ENCODE peak calls at places on chromosomes 1 and 21, in four cellular contexts. G is ovary; S is CD8-positive, alpha-beta memory T cell; M is IMR-90. V is an unnamed sample.
A peak's percentile ranks its signal among the peaks of the same experiment; 100 is the strongest.

GRCh38 chr1:154342836-154343472 is 17.6 kb downstream of the ATP8B2 start:
- DNase-seq in M (no peak), S (peak; percentile 80), G (no peak), V (no peak)

GRCh38 chr1:169043823-169044222 is 62.7 kb upstream of the ATP1B1 start:
- DNase-seq in G (no peak), M (no peak), S (no peak), V (no peak)

GRCh38 chr1:240455228-240455821 is 156.6 kb downstream of the GREM2 start:
- DNase-seq in S (no peak), M (peak; percentile 22), G (no peak), V (no peak)

GRCh38 chr1:53557830-53558784 is 98.9 kb downstream of the DMRTB1 start:
- DNase-seq in M (no peak), S (no peak), G (no peak), V (peak; percentile 2)

GRCh38 chr1:68904472-68904871 is 407.6 kb upstream of the DEPDC1 start:
- DNase-seq in G (no peak), M (no peak), S (no peak), V (no peak)

GRCh38 chr1:111334169-111334568 is 43.5 kb downstream of the CHIA start:
- DNase-seq in M (peak; percentile 49), S (peak; percentile 49), G (no peak), V (peak; percentile 34)

GRCh38 chr1:57591854-57592253 is 168.0 kb upstream of the DAB1 start:
- DNase-seq in G (no peak), M (no peak), S (no peak), V (peak; percentile 9)

GRCh38 chr1:18923721-18924610 is 21.6 kb upstream of the ALDH4A1 start:
- DNase-seq in M (peak; percentile 47), G (no peak), S (peak; percentile 29), V (no peak)

GRCh38 chr21:46551636-46552241 is 53.1 kb downstream of the S100B start:
- DNase-seq in M (no peak), S (peak; percentile 48), G (no peak), V (no peak)

GRCh38 chr21:31837613-31838390 is 35.0 kb upstream of the HUNK start:
- DNase-seq in G (no peak), M (no peak), S (no peak), V (no peak)

GRCh38 chr1:99004270-99005141 is at the start of gene PLPPR5:
- DNase-seq in G (peak; percentile 10), S (peak; percentile 9), M (peak; percentile 19), V (peak; percentile 65)

GRCh38 chr1:44808938-44809917 is 905 bp downstream of the BTBD19 start:
- DNase-seq in M (peak; percentile 82), G (peak; percentile 69), S (peak; percentile 89), V (no peak)

GRCh38 chr1:8443558-8444194 is 125.8 kb downstream of the SLC45A1 start:
- DNase-seq in S (no peak), G (no peak), M (no peak), V (no peak)

GRCh38 chr21:42392731-42393442 is 3.0 kb downstream of the TMPRSS3 start:
- DNase-seq in S (no peak), G (no peak), M (no peak), V (no peak)

GRCh38 chr1:150537732-150538684 is 11.2 kb upstream of the ADAMTSL4 start:
- DNase-seq in G (no peak), S (no peak), M (peak; percentile 87), V (no peak)

GRCh38 chr1:27372022-27372807 is 2.4 kb downstream of the FCN3 start:
- DNase-seq in G (no peak), M (no peak), S (no peak), V (no peak)

GRCh38 chr1:14561014-14561693 is 37.3 kb upstream of the KAZN start:
- DNase-seq in S (no peak), G (no peak), M (peak; percentile 12), V (no peak)

GRCh38 chr1:33322870-33323585 is 2.1 kb upstream of the A3GALT2 start:
- DNase-seq in G (no peak), S (no peak), M (no peak), V (no peak)

GRCh38 chr1:110545492-110545891 is 26.5 kb upstream of the KCNA10 start:
- DNase-seq in S (no peak), G (no peak), M (no peak), V (no peak)

GRCh38 chr21:39221282-39221996 is 38.2 kb upstream of the PSMG1 start:
- DNase-seq in S (no peak), M (no peak), G (no peak), V (no peak)

GRCh38 chr21:42026072-42026415 is 15.9 kb upstream of the ZBTB21 start:
- DNase-seq in M (peak; percentile 44), S (no peak), G (peak; percentile 23), V (no peak)

GRCh38 chr1:193321242-193321842 is 134.9 kb upstream of the B3GALT2 start:
- DNase-seq in G (no peak), S (no peak), M (no peak), V (no peak)

GRCh38 chr1:54114955-54115354 is 37.8 kb downstream of the CDCP2 start:
- DNase-seq in M (no peak), S (no peak), G (no peak), V (peak; percentile 44)

GRCh38 chr1:66998972-66999371 is 55.0 kb downstream of the SLC35D1 start:
- DNase-seq in S (no peak), G (no peak), M (peak; percentile 38), V (no peak)

GRCh38 chr1:53893999-53894636 is at the start of gene DIO1:
- DNase-seq in M (no peak), G (no peak), S (no peak), V (no peak)

GRCh38 chr1:16162163-16162822 is 6.4 kb upstream of the EPHA2 start:
- DNase-seq in S (peak; percentile 71), G (no peak), M (no peak), V (no peak)

GRCh38 chr21:36966846-36967657 is 583 bp upstream of the HLCS start:
- DNase-seq in M (no peak), S (no peak), G (no peak), V (peak; percentile 61)

GRCh38 chr1:229370601-229371021 is 27.8 kb upstream of the CCSAP start:
- DNase-seq in S (no peak), M (no peak), G (no peak), V (no peak)

GRCh38 chr1:116794804-116795481 is 40.7 kb downstream of the CD2 start:
- DNase-seq in G (no peak), M (no peak), S (no peak), V (no peak)

GRCh38 chr1:226534098-226534497 is 14.5 kb upstream of the STUM start:
- DNase-seq in S (no peak), G (no peak), M (no peak), V (no peak)

GRCh38 chr1:66617362-66617761 is 83.4 kb downstream of the SGIP1 start:
- DNase-seq in G (no peak), M (no peak), S (no peak), V (no peak)

GRCh38 chr1:43272161-43272560 is 2.4 kb downstream of the TMEM125 start:
- DNase-seq in M (no peak), G (no peak), S (no peak), V (no peak)
- H3K9me3 ChIP-seq in M (no peaks in the 10 kb centered on the region), G (no peaks in the 10 kb centered on the region), S (no peaks in the 10 kb centered on the region), V (no peaks in the 10 kb centered on the region)

DNA sequence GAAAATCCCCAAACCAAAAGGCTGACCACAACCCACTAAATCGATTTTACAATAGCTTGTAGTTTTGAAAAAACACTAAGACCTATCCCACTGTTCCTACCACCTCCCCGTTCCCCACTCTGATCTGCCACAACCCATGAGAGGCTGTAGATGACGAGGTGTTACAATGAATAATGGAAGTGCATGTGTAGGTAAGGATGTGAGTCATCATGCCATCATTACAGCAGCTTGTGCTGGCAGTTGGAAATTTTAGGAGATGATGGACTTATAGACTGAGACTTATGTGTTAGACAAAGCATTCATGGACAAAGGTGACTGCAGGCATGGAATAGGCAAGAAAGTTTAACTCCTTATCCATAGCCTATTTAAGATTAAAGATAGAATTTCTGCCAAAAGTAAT is 184.7 kb upstream of the CACYBP start:
- DNase-seq in G (no peak), S (no peak), M (peak; percentile 74), V (no peak)
- H3K27ac ChIP-seq in G (no peak overlapping the region), S (no peak overlapping the region), M (no peak overlapping the region), V (no peak overlapping the region)

DNA sequence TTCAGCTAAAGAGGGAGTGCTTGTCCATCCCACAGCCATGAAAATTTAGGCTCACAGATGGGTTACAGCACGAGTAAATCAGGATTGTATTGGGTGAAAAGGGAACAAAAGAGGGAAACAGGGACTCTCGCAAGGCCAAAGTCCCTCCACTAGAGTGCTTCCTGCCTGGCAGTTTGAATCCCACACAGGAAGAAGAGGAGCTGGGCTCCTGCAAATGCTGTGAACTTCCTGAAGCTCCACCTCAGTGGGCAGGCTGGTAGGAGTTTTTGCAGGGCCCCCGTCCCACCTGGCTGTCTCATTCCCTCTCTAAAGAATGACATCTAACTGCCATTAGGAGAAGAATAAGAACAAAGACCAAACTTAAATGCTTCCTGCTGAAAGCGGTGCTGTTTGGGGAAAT is 712.0 kb upstream of the PRMT6 start:
- DNase-seq in M (no peak), S (no peak), G (no peak), V (no peak)
- H3K9me3 ChIP-seq in M (peaks cover 8% of the 10 kb centered on the region), S (no peaks in the 10 kb centered on the region), G (no peaks in the 10 kb centered on the region), V (peaks cover 4% of the 10 kb centered on the region)

DNA sequence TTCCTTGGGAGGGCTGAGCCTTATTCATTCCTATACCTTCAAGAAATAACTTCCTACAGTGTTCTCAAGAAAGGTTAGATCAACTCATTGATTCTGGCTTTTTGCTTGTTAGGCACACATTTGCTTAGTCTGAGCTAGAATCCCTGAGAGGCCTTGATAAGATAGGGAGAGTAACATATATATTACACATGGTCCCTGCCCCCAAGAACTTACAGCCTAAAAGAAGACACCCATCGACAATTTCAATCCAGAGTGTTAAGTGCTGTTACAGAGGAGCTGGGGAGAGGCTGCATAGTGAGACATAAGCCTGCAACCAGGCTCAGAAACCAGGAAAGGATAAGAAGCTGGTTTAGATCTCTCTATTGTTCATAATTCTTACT is 68.7 kb downstream of the PLPP3 start:
- DNase-seq in G (no peak), M (no peak), S (no peak), V (no peak)
- H3K27ac ChIP-seq in G (no peak overlapping the region), M (no peak overlapping the region), S (no peak overlapping the region), V (peak overlapping the region; percentile 71)

GRCh38 chr1:30928171-30928570 is 19.6 kb upstream of the SDC3 start:
- DNase-seq in M (no peak), G (no peak), S (no peak), V (no peak)
- H3K9me3 ChIP-seq in M (no peaks in the 10 kb centered on the region), G (no peaks in the 10 kb centered on the region), S (no peaks in the 10 kb centered on the region), V (no peaks in the 10 kb centered on the region)

GRCh38 chr1:24300971-24301370 is 18.2 kb upstream of the GRHL3 start:
- DNase-seq in S (no peak), G (no peak), M (no peak), V (no peak)
- H3K27ac ChIP-seq in S (no peak overlapping the region), G (no peak overlapping the region), M (no peak overlapping the region), V (no peak overlapping the region)

GRCh38 chr1:2955652-2956051 is 65.6 kb upstream of the ACTRT2 start:
- DNase-seq in S (no peak), M (no peak), G (no peak), V (no peak)
- H3K9me3 ChIP-seq in S (no peaks in the 10 kb centered on the region), M (peaks cover 34% of the 10 kb centered on the region), G (no peaks in the 10 kb centered on the region), V (peaks cover 33% of the 10 kb centered on the region)